ENCODE peak calls at places on chromosomes 2 and 18, in five cellular contexts. Q, K, N, J and G are unnamed samples.

GRCh38 chr18:6940451-6940970 is 177.1 kb downstream of the LAMA1 start:
- DNase-seq in Q (no peak), K (no peak), N (no peak), J (no peak), G (no peak)

GRCh38 chr2:127810156-127810636 is 775 bp downstream of the WDR33 start:
- DNase-seq in Q (peak; percentile 21), K (no peak), N (peak; percentile 63), J (peak; percentile 51), G (no peak)

GRCh38 chr2:28516950-28517349 is 21.1 kb downstream of the PLB1 start:
- DNase-seq in Q (no peak), K (no peak), N (no peak), J (no peak), G (no peak)

GRCh38 chr2:98472132-98472650 is 27.5 kb downstream of the INPP4A start:
- DNase-seq in Q (no peak), K (no peak), N (no peak), J (no peak), G (no peak)

GRCh38 chr2:173749315-173749714 is 215.9 kb downstream of the SP3 start:
- DNase-seq in Q (peak; percentile 36), K (no peak), N (no peak), J (peak; percentile 19), G (peak; percentile 10)

GRCh38 chr2:235549735-235550377 is 56.0 kb downstream of the AGAP1 start:
- DNase-seq in Q (no peak), K (peak; percentile 48), N (no peak), J (no peak), G (no peak)

GRCh38 chr2:7118606-7119503 is 201.6 kb downstream of the RNF144A start:
- DNase-seq in Q (peak; percentile 44), K (no peak), N (no peak), J (peak; percentile 40), G (no peak)

GRCh38 chr2:143710879-143711278 is 581.7 kb downstream of the ARHGAP15 start:
- DNase-seq in Q (no peak), K (no peak), N (no peak), J (no peak), G (no peak)

GRCh38 chr2:101732773-101733256 is 35.3 kb downstream of the MAP4K4 start:
- DNase-seq in Q (no peak), K (no peak), N (no peak), J (no peak), G (no peak)

GRCh38 chr2:36329746-36330145 is 25.8 kb upstream of the CRIM1 start:
- DNase-seq in Q (peak; percentile 93), K (no peak), N (no peak), J (peak; percentile 88), G (peak; percentile 76)

GRCh38 chr2:99615247-99615771 is 125.5 kb upstream of the REV1 start:
- DNase-seq in Q (no peak), K (no peak), N (no peak), J (no peak), G (no peak)

GRCh38 chr2:75361486-75361885 is 162.2 kb upstream of the TACR1 start:
- DNase-seq in Q (no peak), K (no peak), N (no peak), J (no peak), G (no peak)

GRCh38 chr2:210440206-210440605 is 36.4 kb downstream of the LANCL1 start:
- DNase-seq in Q (no peak), K (no peak), N (no peak), J (no peak), G (no peak)

GRCh38 chr2:64987963-64988419 is 1.2 kb upstream of the SLC1A4 start:
- DNase-seq in Q (no peak), K (no peak), N (no peak), J (peak; percentile 92), G (peak; percentile 74)

GRCh38 chr2:183490930-183491329 is 366.7 kb downstream of the NUP35 start:
- DNase-seq in Q (no peak), K (no peak), N (no peak), J (peak; percentile 42), G (no peak)

GRCh38 chr2:150690261-150690660 is 202.8 kb upstream of the RND3 start:
- DNase-seq in Q (no peak), K (no peak), N (no peak), J (no peak), G (no peak)

GRCh38 chr2:127508621-127509034 is 17.7 kb downstream of the IWS1 start:
- DNase-seq in Q (peak; percentile 100), K (no peak), N (peak; percentile 88), J (peak; percentile 92), G (peak; percentile 99)